ENCODE peak calls at places on chromosomes 2 and 18, in four cellular contexts. H is tibial artery, D is PC-3, K is A549. L is an unnamed sample.

GRCh38 chr18:8011906-8012305 is 444.8 kb downstream of the PTPRM start:
- DNase-seq in H (no peak), K (no peak), D (no peak), L (no peak)

GRCh38 chr2:381181-381580 is 93.3 kb upstream of the ALKAL2 start:
- DNase-seq in K (no peak), H (no peak), D (peak; percentile 4), L (no peak)

GRCh38 chr2:42050350-42051167 is 2.7 kb downstream of the PKDCC start:
- DNase-seq in K (no peak), D (no peak), H (no peak), L (no peak)

GRCh38 chr2:3042601-3043585 is 334.7 kb downstream of the EIPR1 start:
- DNase-seq in D (no peak), H (no peak), K (no peak), L (no peak)

GRCh38 chr2:38092196-38092902 is 16.4 kb upstream of the CYP1B1 start:
- DNase-seq in D (no peak), K (peak; percentile 66), H (peak; percentile 84), L (peak; percentile 63)

GRCh38 chr2:18119883-18120282 is 241.4 kb downstream of the KCNS3 start:
- DNase-seq in K (no peak), H (no peak), D (no peak), L (no peak)

GRCh38 chr2:195356026-195356425 is 301.0 kb upstream of the SLC39A10 start:
- DNase-seq in D (no peak), K (no peak), H (no peak), L (no peak)

GRCh38 chr2:30127016-30127893 is 19.6 kb upstream of the YPEL5 start:
- DNase-seq in H (no peak), D (peak; percentile 65), K (peak; percentile 27), L (no peak)

GRCh38 chr2:37324786-37325624 is at the start of gene PRKD3:
- DNase-seq in D (peak; percentile 69), K (peak; percentile 66), H (peak; percentile 54), L (peak; percentile 58)

GRCh38 chr2:134301099-134301970 is 47.5 kb downstream of the MGAT5 start:
- DNase-seq in H (no peak), D (peak; percentile 8), K (no peak), L (no peak)

GRCh38 chr2:2714413-2714812 is 383.3 kb upstream of the MYT1L start:
- DNase-seq in H (no peak), K (no peak), D (peak; percentile 4), L (no peak)

GRCh38 chr2:226478121-226478809 is 321.4 kb downstream of the IRS1 start:
- DNase-seq in K (peak; percentile 93), H (peak; percentile 84), D (peak; percentile 52), L (peak; percentile 53)

GRCh38 chr2:240926516-240927389 is 20.6 kb downstream of the CROCC2 start:
- DNase-seq in D (no peak), K (no peak), H (peak; percentile 16), L (peak; percentile 9)

GRCh38 chr2:168490015-168490874 is 34.2 kb downstream of the CERS6 start:
- DNase-seq in D (no peak), H (no peak), K (peak; percentile 38), L (no peak)

GRCh38 chr2:230347659-230348305 is 20.8 kb downstream of the SP140L start:
- DNase-seq in K (no peak), H (no peak), D (no peak), L (no peak)

GRCh38 chr2:168025487-168026203 is 221.8 kb downstream of the STK39 start:
- DNase-seq in K (no peak), D (no peak), H (no peak), L (no peak)

GRCh38 chr18:75422341-75422910 is 5.1 kb downstream of the SMIM21 start:
- DNase-seq in H (no peak), K (no peak), D (no peak), L (no peak)

GRCh38 chr2:7356909-7357584 is 439.8 kb downstream of the RNF144A start:
- DNase-seq in H (no peak), D (no peak), K (no peak), L (no peak)

GRCh38 chr18:76620326-76620813 is 125.3 kb upstream of the ZNF516 start:
- DNase-seq in H (peak; percentile 81), D (no peak), K (no peak), L (peak; percentile 85)

GRCh38 chr18:43507842-43508481 is 230.7 kb upstream of the SYT4 start:
- DNase-seq in D (no peak), K (no peak), H (no peak), L (no peak)

GRCh38 chr2:145592362-145592761 is 1072.4 kb upstream of the ZEB2 start:
- DNase-seq in K (no peak), D (no peak), H (no peak), L (no peak)

GRCh38 chr2:98012561-98012979 is 16.8 kb upstream of the TMEM131 start:
- DNase-seq in D (no peak), K (no peak), H (no peak), L (no peak)

GRCh38 chr2:36376319-36376765 is 20.8 kb downstream of the CRIM1 start:
- DNase-seq in D (peak; percentile 71), K (peak; percentile 77), H (peak; percentile 80), L (peak; percentile 72)

GRCh38 chr2:51795248-51795888 is 763.4 kb upstream of the NRXN1 start:
- DNase-seq in D (peak; percentile 34), H (no peak), K (peak; percentile 19), L (no peak)

GRCh38 chr2:120819720-120820210 is 84.1 kb downstream of the GLI2 start:
- DNase-seq in D (no peak), H (no peak), K (no peak), L (no peak)

GRCh38 chr2:137910641-137911040 is 53.6 kb upstream of the HNMT start:
- DNase-seq in K (peak; percentile 12), H (no peak), D (peak; percentile 71), L (no peak)

GRCh38 chr2:238863749-238864206 is 15.9 kb downstream of the TWIST2 start:
- DNase-seq in D (no peak), K (no peak), H (no peak), L (no peak)
- H3K4me3 ChIP-seq in D (peak overlapping the region; percentile 26), K (no peak overlapping the region), H (no peak overlapping the region), L (no peak overlapping the region)

GRCh38 chr2:216492951-216493685 is 5.5 kb upstream of the RPL37A start:
- DNase-seq in D (peak; percentile 77), H (no peak), K (no peak), L (peak; percentile 73)
- H3K4me1 ChIP-seq in D (peaks cover 39% of the 10 kb centered on the region), H (peaks cover 10% of the 10 kb centered on the region), K (peaks cover 18% of the 10 kb centered on the region), L (no peaks in the 10 kb centered on the region)

DNA sequence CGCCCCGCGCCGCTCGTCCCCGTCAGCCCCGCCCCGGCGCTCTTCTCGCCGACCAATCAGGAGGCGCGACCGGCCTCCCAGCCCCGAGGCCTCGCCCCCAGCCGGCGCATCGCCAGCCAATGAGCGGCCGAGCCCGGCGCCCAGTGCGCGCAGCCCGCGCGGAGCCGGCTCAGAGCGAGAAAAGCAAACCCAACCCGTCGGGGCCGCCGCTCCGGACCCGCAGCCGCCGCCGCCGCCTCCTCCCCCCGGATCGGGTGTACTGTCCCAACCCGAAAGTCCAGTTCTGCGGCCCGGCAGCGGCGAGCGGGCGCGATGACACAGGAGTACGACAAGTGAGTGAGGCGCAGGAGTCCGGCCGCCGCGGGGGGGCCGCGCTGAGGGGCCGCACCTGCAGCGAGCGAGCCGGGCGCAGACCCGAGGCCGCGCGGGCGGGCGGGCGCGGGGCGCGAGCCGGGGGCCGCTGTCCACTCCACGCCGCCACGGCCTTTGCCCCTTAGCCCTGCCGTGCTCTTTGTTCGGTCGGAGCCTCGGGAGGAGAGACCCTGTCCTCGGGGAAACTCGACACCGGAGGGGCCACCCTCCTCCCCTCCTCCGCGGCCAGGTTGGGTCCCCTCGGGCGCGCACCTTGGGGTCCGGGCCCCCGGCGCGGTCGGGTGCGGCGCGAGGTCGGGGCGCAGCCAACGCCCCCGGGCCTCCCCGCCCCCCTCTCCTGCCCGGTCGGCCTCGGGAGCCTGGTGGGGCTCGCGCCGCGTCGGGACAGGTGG is at the start of gene GRHL1:
- DNase-seq in H (peak; percentile 90), D (peak; percentile 95), K (peak; percentile 92), L (peak; percentile 85)
- H3K4me3 ChIP-seq in H (peak within 1 kb of the TSS; percentile 68), D (peak within 1 kb of the TSS; percentile 76), K (peak within 1 kb of the TSS; percentile 82), L (peak within 1 kb of the TSS; percentile 51)

GRCh38 chr2:12059616-12060441 is 313.4 kb downstream of the LPIN1 start:
- DNase-seq in K (no peak), D (peak; percentile 52), H (no peak), L (no peak)
- H3K4me1 ChIP-seq in K (no peaks in the 10 kb centered on the region), D (peaks cover 18% of the 10 kb centered on the region), H (no peaks in the 10 kb centered on the region), L (no peaks in the 10 kb centered on the region)

GRCh38 chr2:161170377-161170776 is 10.1 kb downstream of the TANK start:
- DNase-seq in H (no peak), K (no peak), D (peak; percentile 15), L (no peak)

GRCh38 chr2:161173541-161174194 is 13.4 kb downstream of the TANK start:
- DNase-seq in D (no peak), K (no peak), H (no peak), L (no peak)

GRCh38 chr2:161170917-161171594 is 10.8 kb downstream of the TANK start:
- DNase-seq in K (no peak), H (no peak), D (no peak), L (no peak)

GRCh38 chr2:161171595-161171929 is 11.3 kb downstream of the TANK start:
- DNase-seq in K (no peak), H (no peak), D (no peak), L (no peak)

GRCh38 chr2:161172901-161173540 is 12.8 kb downstream of the TANK start:
- DNase-seq in K (no peak), H (no peak), D (no peak), L (no peak)
- H3K4me3 ChIP-seq in K (no peak overlapping the region), H (no peak overlapping the region), D (no peak overlapping the region), L (no peak overlapping the region)

DNA sequence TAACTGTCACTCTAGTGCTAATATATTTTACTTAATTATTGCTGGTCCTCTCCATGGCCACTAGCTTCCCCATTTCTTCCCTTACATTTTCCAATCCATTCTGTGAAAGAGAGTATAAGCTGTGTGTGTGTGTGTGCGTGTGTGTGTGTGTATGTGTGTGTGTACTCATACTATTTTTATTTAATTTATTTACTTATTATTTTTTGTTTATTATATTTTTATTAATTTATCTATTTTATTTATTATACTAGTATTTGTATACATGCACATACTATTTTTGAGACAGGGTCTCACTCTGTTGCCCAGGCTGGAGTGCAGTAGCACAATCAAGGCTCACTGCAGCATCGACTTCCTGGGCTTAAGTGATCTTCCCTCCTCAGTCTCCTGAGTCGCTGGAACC is 59.6 kb downstream of the IKZF2 start:
- DNase-seq in H (no peak), D (no peak), K (no peak), L (no peak)
- H3K4me1 ChIP-seq in H (peaks cover 4% of the 10 kb centered on the region), D (no peaks in the 10 kb centered on the region), K (peaks cover 2% of the 10 kb centered on the region), L (no peaks in the 10 kb centered on the region)

GRCh38 chr18:6269933-6270332 is 144.8 kb downstream of the L3MBTL4 start:
- DNase-seq in D (no peak), K (no peak), H (no peak), L (no peak)
- H3K4me3 ChIP-seq in D (no peak overlapping the region), K (no peak overlapping the region), H (no peak overlapping the region), L (no peak overlapping the region)

GRCh38 chr18:27361477-27361876 is 176.4 kb upstream of the CHST9 start:
- DNase-seq in H (no peak), D (no peak), K (no peak), L (no peak)
- H3K4me1 ChIP-seq in H (no peaks in the 10 kb centered on the region), D (no peaks in the 10 kb centered on the region), K (no peaks in the 10 kb centered on the region), L (no peaks in the 10 kb centered on the region)